ENCODE peak calls at places on chromosomes 5 and 9, in four cellular contexts. N is hepatocyte, G is PC-3, H is K562. W is an unnamed sample. For H3K79me2, the result is how much of the 10 kb centered on the place peaks cover.

GRCh38 chr5:180070726-180071417 is 687 bp downstream of the RNF130 start:
- DNase-seq in H (peak), G (peak), N (peak), W (peak)

GRCh38 chr9:15086096-15087030 is 176.1 kb upstream of the FREM1 start:
- DNase-seq in N (no peak), G (no peak), H (no peak), W (no peak)

GRCh38 chr5:43674536-43674935 is 71.6 kb downstream of the NNT start:
- DNase-seq in H (no peak), N (no peak), G (no peak), W (no peak)

GRCh38 chr9:134955156-134955555 is 37.4 kb upstream of the FCN1 start:
- DNase-seq in G (no peak), N (no peak), H (no peak), W (no peak)

GRCh38 chr5:44632344-44632743 is 176.4 kb upstream of the MRPS30 start:
- DNase-seq in N (no peak), H (no peak), G (no peak), W (no peak)

GRCh38 chr9:17807670-17808282 is 228.9 kb downstream of the SH3GL2 start:
- DNase-seq in G (no peak), N (peak), H (no peak), W (no peak)

GRCh38 chr9:105067895-105068580 is 140.1 kb upstream of the ABCA1 start:
- DNase-seq in G (peak), H (no peak), N (no peak), W (no peak)

GRCh38 chr5:1436036-1436435 is 9.2 kb downstream of the SLC6A3 start:
- DNase-seq in H (no peak), N (no peak), G (no peak), W (no peak)

GRCh38 chr5:175547810-175548209 is 69.5 kb downstream of the SFXN1 start:
- DNase-seq in N (no peak), H (no peak), G (no peak), W (no peak)

GRCh38 chr9:109450346-109450745 is 47.8 kb downstream of the PTPN3 start:
- DNase-seq in H (no peak), N (no peak), G (no peak), W (no peak)

GRCh38 chr5:127074466-127074865 is 1.2 kb upstream of the C5orf63 start:
- DNase-seq in N (no peak), G (no peak), H (no peak), W (no peak)

GRCh38 chr5:134143964-134144941 is 29.8 kb downstream of the TCF7 start:
- DNase-seq in H (no peak), N (peak), G (no peak), W (no peak)

GRCh38 chr9:110623462-110624025 is 44.0 kb upstream of the SVEP1 start:
- DNase-seq in N (peak), H (peak), G (peak), W (peak)

GRCh38 chr9:37916471-37917314 is 12.8 kb upstream of the SLC25A51 start:
- DNase-seq in N (no peak), G (no peak), H (no peak), W (no peak)

GRCh38 chr5:6603643-6604042 is 29.2 kb downstream of the NSUN2 start:
- DNase-seq in H (no peak), G (no peak), N (peak), W (no peak)

GRCh38 chr9:128208943-128209695 is 5.9 kb downstream of the DNM1 start:
- DNase-seq in N (peak), G (no peak), H (no peak), W (no peak)

GRCh38 chr5:159106193-159106568 is 6.5 kb upstream of the EBF1 start:
- DNase-seq in H (no peak), G (no peak), N (no peak), W (no peak)

GRCh38 chr5:159105318-159106053 is 5.8 kb upstream of the EBF1 start:
- DNase-seq in H (no peak), G (no peak), N (no peak), W (no peak)

GRCh38 chr5:159104058-159104651 is 4.4 kb upstream of the EBF1 start:
- DNase-seq in H (peak), N (peak), G (peak), W (no peak)

GRCh38 chr5:159103086-159103485 is 3.4 kb upstream of the EBF1 start:
- DNase-seq in G (no peak), N (no peak), H (no peak), W (no peak)

DNA sequence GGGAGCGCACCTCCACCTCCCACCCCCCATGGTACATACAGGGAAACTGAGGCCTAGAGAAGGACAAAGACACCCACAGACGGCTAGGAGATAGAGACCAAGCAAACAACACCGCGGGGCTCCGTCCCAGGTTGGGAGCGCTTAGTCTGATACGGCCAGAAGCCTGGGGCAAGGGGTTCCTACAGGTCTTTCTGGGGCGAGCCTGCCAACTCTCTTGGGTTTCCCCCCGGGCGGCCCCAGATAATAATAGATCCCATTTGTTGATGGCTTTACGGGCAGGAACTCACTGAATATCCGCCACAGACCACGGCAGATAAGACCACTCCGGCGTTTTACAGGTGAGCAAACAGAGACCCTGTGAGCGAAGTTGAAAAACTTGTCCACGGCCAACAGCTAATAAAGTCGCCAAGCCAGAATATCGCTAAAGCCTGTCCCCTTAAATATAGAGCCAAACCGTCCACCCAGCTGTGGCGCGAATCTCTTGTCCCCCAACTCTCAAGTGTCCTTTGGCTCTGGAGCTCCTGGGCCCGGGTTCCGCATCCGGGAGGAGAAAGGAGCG is 5.1 kb upstream of the EBF1 start:
- DNase-seq in N (no peak), G (no peak), H (no peak), W (no peak)
- TF ChIP-seq EZH2 in N (peak), G (no peak), H (no peak), W (no peak)

DNA sequence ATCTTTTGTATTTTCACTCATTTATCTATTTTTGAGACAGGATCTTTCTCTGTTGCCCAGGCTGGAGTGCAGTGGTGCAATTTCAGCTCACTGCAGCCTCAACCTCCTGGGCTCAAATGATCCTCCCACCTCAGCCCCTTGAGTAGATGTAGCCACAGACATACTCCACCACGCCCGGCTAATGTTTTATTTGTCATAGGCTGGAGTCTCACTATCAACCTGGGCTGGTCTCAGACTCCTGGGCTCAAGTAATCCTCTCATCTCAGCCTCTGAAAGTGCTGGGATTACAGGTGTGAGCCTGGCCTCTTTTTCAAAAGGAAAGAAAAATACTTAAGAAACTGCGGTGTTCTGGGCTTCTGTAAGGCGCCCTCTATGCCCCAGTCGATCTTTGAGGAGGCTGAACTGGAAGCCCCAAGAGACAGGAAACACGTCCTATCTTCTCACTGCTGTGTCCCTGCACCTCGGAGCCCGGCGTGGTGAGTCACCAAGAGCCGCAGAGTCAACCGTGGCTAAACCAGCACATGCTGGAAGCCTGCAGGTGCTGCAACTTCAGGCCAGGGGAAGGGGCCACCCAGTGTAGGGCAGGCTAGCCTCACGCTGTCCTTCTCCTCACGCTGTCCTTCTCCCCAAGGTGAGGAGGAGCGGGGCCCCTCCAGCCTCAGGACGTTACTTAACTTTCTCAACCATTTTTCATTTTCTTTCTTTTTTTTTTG is 15.2 kb upstream of the LHX3 start:
- DNase-seq in G (peak), H (peak), N (no peak), W (peak)
- H3K79me2 ChIP-seq in G (under half), H (under half), N (under half), W (under half)

DNA sequence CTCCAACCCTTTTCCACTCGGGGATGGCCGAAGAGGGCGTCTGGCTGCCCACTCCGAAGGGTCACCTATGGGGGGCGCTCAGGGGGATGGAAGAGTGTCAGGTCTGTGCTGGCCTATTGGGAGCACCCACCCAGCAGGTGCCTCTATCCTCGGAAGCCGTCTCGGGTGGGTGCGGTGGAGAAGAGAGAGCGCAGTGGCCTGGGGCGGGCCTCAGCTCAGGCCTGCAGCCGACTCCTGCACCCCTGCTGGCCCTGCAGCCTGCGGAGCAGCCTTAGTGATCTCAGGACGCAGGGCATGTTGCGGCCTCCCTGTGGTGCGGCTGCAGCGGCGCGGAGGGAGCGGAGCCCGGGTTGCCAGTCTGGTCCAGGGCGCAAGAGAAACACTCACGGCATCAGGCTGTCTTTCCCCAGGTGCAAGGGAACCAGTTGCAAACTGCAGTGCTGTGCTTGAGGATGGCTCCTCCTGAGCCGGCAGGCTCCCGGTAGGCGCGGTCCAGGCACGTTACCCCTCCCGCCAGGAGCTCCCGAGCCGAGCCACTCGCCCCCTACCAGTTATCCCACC is 1.5 kb upstream of the IRX2 start:
- DNase-seq in G (no peak), N (peak), H (no peak), W (no peak)
- TF ChIP-seq EZH2 in G (no peak), N (no peak), H (no peak), W (no peak)

GRCh38 chr5:151121095-151121494 is 36.5 kb downstream of the ANXA6 start:
- DNase-seq in N (no peak), G (no peak), H (no peak), W (no peak)
- H3K79me2 ChIP-seq in N (under half), G (under half), H (under half), W (under half)

GRCh38 chr5:141878771-141879759 is 855 bp upstream of the PCDH1 start:
- DNase-seq in N (peak), H (peak), G (peak), W (peak)
- TF ChIP-seq EZH2 in N (no peak), H (no peak), G (no peak), W (no peak)

W was measured in PC-9.